ENCODE peak calls at places on chromosome 9, in four cellular contexts. S is WTC11, T is SK-N-SH, C is GM12878. F is an unnamed sample.

GRCh38 chr9:126704157-126704941 is 90.6 kb downstream of the LMX1B start:
- DNase-seq in S (no peak), T (peak; percentile 52), C (no peak), F (peak; percentile 62)

GRCh38 chr9:4891674-4892073 is 93.4 kb upstream of the JAK2 start:
- DNase-seq in S (no peak), T (no peak), C (no peak), F (no peak)

GRCh38 chr9:21803674-21804048 is 1.2 kb downstream of the MTAP start:
- DNase-seq in S (no peak), T (no peak), C (no peak), F (no peak)

GRCh38 chr9:98871456-98872065 is 64.1 kb downstream of the GALNT12 start:
- DNase-seq in S (no peak), T (no peak), C (no peak), F (no peak)

GRCh38 chr9:80440724-80441123 is 869.0 kb downstream of the TLE4 start:
- DNase-seq in S (no peak), T (no peak), C (no peak), F (no peak)

GRCh38 chr9:86652696-86653095 is 294.6 kb downstream of the GAS1 start:
- DNase-seq in S (no peak), T (no peak), C (no peak), F (no peak)

GRCh38 chr9:113427629-113428028 is 17.1 kb downstream of the C9orf43 start:
- DNase-seq in S (no peak), T (no peak), C (no peak), F (no peak)

GRCh38 chr9:110029422-110029814 is 178.5 kb downstream of the C9orf152 start:
- DNase-seq in S (no peak), T (no peak), C (no peak), F (no peak)

GRCh38 chr9:121226186-121226585 is 24.5 kb upstream of the RAB14 start:
- DNase-seq in S (no peak), T (no peak), C (no peak), F (no peak)

GRCh38 chr9:123359546-123359945 is 3.5 kb downstream of the CRB2 start:
- DNase-seq in S (no peak), T (no peak), C (no peak), F (no peak)

GRCh38 chr9:70444904-70445303 is 30.4 kb upstream of the KLF9 start:
- DNase-seq in S (no peak), T (no peak), C (no peak), F (no peak)

GRCh38 chr9:129071526-129072131 is 9.3 kb upstream of the DOLPP1 start:
- DNase-seq in S (peak; percentile 92), T (no peak), C (no peak), F (peak; percentile 49)

DNA sequence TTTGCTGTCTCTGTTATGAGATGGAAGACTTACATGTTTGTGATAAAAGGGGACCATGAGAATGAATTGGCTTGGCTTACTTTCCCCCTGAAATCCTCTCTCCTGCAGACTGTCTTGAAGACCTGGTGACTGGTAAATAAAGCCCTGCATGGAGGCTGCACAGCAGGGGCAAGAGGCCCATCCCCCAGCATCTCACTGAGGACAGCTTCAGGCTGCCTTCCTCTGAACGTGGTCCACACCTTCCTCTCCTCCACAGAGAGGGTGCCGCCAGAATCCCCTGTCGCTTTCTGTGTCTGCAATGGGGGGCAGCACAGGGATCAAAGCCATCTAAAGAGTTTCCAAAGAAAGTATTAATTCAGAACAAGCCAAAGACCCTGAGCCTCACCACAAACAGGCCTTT is 94.6 kb downstream of the SYK start:
- DNase-seq in S (no peak), T (no peak), C (no peak), F (no peak)
- TF ChIP-seq USF1 in S (no peak), T (no peak), C (no peak), F (no peak)

GRCh38 chr9:136764301-136764891 is at the start of gene LCN15:
- DNase-seq in S (peak; percentile 14), T (no peak), C (no peak), F (no peak)
- TF ChIP-seq USF1 in S (no peak), T (no peak), C (no peak), F (no peak)

DNA sequence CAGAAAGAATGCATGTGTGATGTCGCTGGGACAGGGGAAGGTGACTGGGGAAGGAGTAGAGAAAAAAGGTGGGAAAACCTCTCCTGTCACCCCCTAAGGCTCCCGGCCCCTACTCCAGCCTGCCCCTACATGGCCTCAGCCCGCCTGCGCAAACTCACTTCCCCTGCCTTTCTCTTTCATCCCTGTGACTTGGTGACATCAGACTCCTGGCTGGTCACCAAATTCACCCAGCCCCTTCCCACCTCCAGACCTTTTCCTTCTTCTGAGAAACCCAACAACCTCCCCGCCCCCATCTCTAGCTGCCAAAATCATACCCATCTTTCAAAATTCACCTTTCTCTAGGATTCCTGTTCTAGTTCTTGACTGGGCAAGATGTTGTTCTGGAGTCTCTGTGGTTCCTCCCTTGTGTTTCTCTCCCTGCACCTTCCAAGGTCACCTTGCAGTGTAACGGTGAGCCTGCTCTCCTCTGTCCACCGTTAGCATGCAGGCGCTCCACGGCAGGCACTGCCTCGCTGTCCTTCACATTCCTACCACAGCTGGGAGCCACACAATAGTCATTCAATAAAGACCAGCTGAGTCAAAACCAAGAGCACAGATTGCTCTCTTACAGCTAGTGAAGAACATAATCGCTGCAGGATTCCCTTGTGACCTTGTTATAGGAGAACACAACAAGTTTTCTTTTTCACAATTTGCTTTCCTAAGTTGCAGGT is 134.5 kb downstream of the FANCC start:
- DNase-seq in S (peak; percentile 65), T (no peak), C (no peak), F (no peak)
- TF ChIP-seq USF1 in S (no peak), T (no peak), C (no peak), F (no peak)

GRCh38 chr9:26746357-26747072 is 146.1 kb downstream of the CAAP1 start:
- DNase-seq in S (no peak), T (no peak), C (peak; percentile 76), F (no peak)
- TF ChIP-seq USF1 in S (no peak), T (no peak), C (no peak), F (no peak)

DNA sequence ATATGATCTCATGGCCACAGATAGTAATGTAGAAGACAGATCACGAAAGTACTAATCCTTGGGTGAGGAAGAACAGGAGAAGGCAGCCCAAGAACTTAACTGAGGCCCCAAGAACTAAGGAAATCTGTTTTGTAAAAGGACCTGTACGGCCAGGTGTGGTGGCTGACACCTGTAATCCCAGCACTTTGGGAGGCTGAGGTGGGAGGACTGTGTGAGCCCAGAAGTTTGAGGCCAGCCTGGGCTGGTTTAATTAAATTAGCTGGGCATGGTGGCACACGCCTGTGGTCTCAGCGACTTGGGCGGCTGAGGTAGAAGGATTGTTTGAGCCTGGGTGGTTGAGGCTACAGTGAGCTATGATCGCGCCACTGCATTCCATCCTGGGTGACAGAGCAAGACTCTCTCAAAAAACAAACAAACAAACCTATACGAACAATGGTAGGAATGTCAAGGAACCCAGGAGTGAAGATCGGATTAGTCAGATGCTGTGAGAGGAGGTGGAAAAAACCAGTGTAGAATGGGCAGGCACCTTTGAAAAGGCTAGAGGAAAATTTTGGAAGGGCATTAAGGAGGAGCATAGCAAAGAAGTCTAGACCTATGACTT is 283.8 kb upstream of the DMRT1 start:
- DNase-seq in S (no peak), T (no peak), C (no peak), F (no peak)
- TF ChIP-seq USF1 in S (no peak), T (no peak), C (no peak), F (no peak)

DNA sequence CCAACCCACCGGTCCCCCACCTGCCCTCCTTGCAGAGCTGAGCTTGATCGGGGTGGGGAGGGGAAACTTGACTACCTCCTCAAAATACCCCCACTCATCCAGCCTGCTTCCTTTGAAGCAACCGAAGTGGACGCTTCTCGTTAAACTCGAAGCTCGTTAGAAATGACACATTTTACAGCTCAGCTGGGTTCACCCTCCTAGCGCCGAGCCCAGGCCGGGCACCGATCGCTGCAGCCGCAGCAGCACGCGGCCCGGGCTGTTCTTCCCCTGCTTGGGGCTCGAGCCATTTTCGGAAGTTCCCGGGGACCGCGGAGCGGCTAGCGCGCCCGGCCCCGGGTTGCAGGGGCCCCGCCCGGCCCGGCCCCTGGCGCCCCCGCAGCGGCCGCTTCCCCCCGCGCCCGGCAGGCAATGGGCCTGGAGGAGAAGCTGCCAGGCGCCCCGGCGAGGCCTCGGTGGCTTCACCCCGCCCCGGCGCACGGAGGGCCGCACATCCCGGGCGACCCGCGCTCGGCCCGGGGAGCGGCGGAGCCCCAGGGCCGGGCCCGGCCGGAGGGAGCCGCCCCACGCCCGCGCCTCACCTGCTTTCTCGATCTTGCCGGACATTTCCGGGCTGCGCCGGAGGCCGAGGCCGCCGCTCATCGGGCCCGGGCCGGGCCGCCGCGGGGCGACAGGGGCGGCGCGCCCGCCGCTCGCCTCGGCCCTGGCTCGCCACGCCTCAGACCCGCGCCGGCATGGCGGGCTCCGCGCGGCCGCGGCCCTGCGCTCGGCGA is 499 bp downstream of the RAPGEF1 start:
- DNase-seq in S (peak; percentile 47), T (peak; percentile 88), C (no peak), F (peak; percentile 79)
- TF ChIP-seq USF1 in S (no peak), T (no peak), C (no peak), F (no peak)

DNA sequence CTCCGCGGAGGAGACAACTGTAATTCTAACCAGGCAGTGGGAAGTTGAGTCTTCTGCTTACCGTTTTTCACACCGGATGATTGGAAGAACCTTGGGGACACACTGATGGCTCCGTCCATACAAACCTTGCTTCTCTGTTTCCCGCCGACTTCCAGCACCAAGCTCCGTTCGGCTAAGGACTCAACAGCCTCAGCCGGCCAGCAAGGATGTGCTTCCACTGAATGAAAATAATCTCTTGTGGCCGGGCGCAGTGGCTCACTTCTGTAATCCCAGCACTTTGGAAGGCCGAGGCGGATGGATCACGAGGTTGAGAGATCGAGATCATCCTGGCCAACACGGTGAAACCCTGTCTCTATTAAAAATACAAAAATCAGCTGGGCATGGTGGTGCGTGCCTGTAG is 1.8 kb upstream of the EDF1 start:
- DNase-seq in S (no peak), T (no peak), C (no peak), F (no peak)
- TF ChIP-seq USF1 in S (no peak), T (no peak), C (no peak), F (no peak)

GRCh38 chr9:84652496-84653081 is 16.9 kb upstream of the NTRK2 start:
- DNase-seq in S (no peak), T (no peak), C (no peak), F (no peak)
- TF ChIP-seq USF1 in S (no peak), T (no peak), C (no peak), F (no peak)

GRCh38 chr9:36134761-36135505 is 1.6 kb upstream of the GLIPR2 start:
- DNase-seq in S (no peak), T (no peak), C (no peak), F (no peak)

GRCh38 chr9:36136277-36136893 is at the start of gene GLIPR2:
- DNase-seq in S (peak; percentile 60), T (peak; percentile 92), C (no peak), F (peak; percentile 78)

GRCh38 chr9:36136894-36137391 is 410 bp downstream of the GLIPR2 start:
- DNase-seq in S (no peak), T (peak; percentile 58), C (no peak), F (no peak)

GRCh38 chr9:36137392-36138004 is 965 bp downstream of the GLIPR2 start:
- DNase-seq in S (peak; percentile 22), T (peak; percentile 55), C (no peak), F (no peak)

DNA sequence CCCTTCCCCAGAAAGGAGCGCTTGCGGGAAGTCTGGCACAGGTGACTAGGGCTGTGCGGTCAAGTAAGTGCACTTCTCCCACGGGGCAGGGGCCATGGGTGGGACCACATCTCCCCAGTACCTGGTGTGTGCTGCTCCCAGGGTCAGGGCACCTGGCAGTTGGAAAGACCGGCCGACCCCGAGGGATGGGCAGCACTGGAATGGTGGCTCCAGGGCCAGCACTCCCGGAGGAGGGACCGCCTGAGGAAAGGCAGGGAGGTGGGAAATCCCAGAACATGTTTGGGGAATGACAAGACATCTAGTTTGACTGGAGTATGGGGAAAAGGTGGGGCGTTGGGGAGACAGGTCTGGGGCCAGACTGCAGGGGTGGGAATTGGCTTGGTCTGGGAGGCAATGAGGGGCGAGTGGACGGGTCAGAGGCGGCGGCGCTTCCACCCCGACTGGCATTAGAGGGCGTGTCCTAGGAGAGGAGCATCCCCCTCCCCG is 699 bp upstream of the GLIPR2 start:
- DNase-seq in S (peak; percentile 53), T (no peak), C (no peak), F (no peak)
- TF ChIP-seq USF1 in S (no peak), T (no peak), C (no peak), F (no peak)